ENCODE peak calls at places on chromosome 11, in nine cellular contexts. I is GM04504, V is osteocyte, M is hypothalamus, B is NAMALWA, G is head of caudate nucleus, N is iPS DF 19.7, H is fibroblast of lung, Y is Kasumi-1. E is an unnamed sample.

GRCh38 chr11:82980947-82981346 is 79.4 kb downstream of the DDIAS start:
- DNase-seq in M (no peak), I (no peak), V (no peak), N (no peak), H (no peak), B (no peak), G (no peak), Y (no peak), E (no peak)

GRCh38 chr11:116427903-116428637 is 344.7 kb downstream of the BUD13 start:
- DNase-seq in H (no peak), N (no peak), Y (no peak), V (no peak), B (no peak), I (no peak), M (no peak), G (no peak), E (no peak)

GRCh38 chr11:74927496-74927895 is 21.4 kb downstream of the XRRA1 start:
- DNase-seq in V (no peak), G (no peak), Y (no peak), M (no peak), H (no peak), B (no peak), N (no peak), I (no peak), E (no peak)

GRCh38 chr11:117908261-117908895 is 20.8 kb downstream of the TMPRSS13 start:
- DNase-seq in G (no peak), M (no peak), V (no peak), Y (no peak), B (no peak), H (no peak), I (no peak), N (no peak), E (peak; percentile 32)

GRCh38 chr11:44766112-44766971 is 39.6 kb downstream of the TSPAN18 start:
- DNase-seq in N (no peak), H (peak; percentile 59), V (no peak), I (peak; percentile 64), B (no peak), M (no peak), Y (no peak), G (no peak), E (peak; percentile 86)

GRCh38 chr11:33015621-33016551 is at the start of gene DEPDC7:
- DNase-seq in M (peak; percentile 85), I (peak; percentile 76), V (peak; percentile 97), H (peak; percentile 88), B (no peak), Y (peak; percentile 92), N (no peak), G (peak; percentile 92), E (peak; percentile 95)

GRCh38 chr11:69076129-69076791 is 27.5 kb downstream of the TPCN2 start:
- DNase-seq in G (no peak), M (no peak), V (no peak), I (no peak), H (peak; percentile 43), B (no peak), N (no peak), Y (no peak), E (no peak)

GRCh38 chr11:71948314-71949027 is 19.6 kb downstream of the RNF121 start:
- DNase-seq in V (no peak), N (no peak), M (no peak), H (no peak), Y (no peak), B (no peak), G (no peak), I (no peak), E (peak; percentile 100)

GRCh38 chr11:77139201-77139600 is 11.2 kb downstream of the MYO7A start:
- DNase-seq in Y (no peak), G (no peak), V (no peak), M (no peak), B (no peak), N (no peak), I (no peak), H (no peak), E (no peak)

GRCh38 chr11:72635931-72636330 is 38.3 kb downstream of the PDE2A start:
- DNase-seq in N (no peak), Y (no peak), V (no peak), I (no peak), B (no peak), G (no peak), H (no peak), M (no peak), E (no peak)

GRCh38 chr11:94602430-94603372 is 35.5 kb downstream of the PIWIL4 start:
- DNase-seq in G (no peak), Y (peak; percentile 92), H (peak; percentile 88), B (peak; percentile 80), N (no peak), M (peak; percentile 38), I (peak; percentile 77), V (no peak), E (peak; percentile 50)

E was measured in OCI-M1.